ENCODE peak calls at places on chromosomes 5 and 9, in four cellular contexts. B, W, C and U are unnamed samples.

GRCh38 chr5:129500101-129500500 is 40.0 kb downstream of the ADAMTS19 start:
- DNase-seq in C (no peak), B (no peak), W (no peak), U (no peak)

GRCh38 chr9:99593621-99594020 is 228.1 kb upstream of the NR4A3 start:
- DNase-seq in W (peak; percentile 17), B (no peak), C (no peak), U (peak; percentile 20)

GRCh38 chr9:117825609-117826347 is 121.6 kb downstream of the TLR4 start:
- DNase-seq in W (no peak), B (no peak), C (no peak), U (peak; percentile 67)

GRCh38 chr9:108331596-108331995 is 524.2 kb downstream of the ACTL7B start:
- DNase-seq in B (no peak), W (no peak), C (no peak), U (no peak)

GRCh38 chr5:149641000-149641576 is 59.8 kb downstream of the ARHGEF37 start:
- DNase-seq in B (peak; percentile 93), C (peak; percentile 55), W (no peak), U (no peak)

GRCh38 chr5:138594305-138595058 is 19.3 kb upstream of the HSPA9 start:
- DNase-seq in W (no peak), C (no peak), B (no peak), U (no peak)

GRCh38 chr9:123555612-123556011 is 199.6 kb downstream of the CRB2 start:
- DNase-seq in B (no peak), W (no peak), C (no peak), U (no peak)

GRCh38 chr9:108181444-108181843 is 674.3 kb downstream of the ACTL7B start:
- DNase-seq in B (no peak), C (no peak), W (no peak), U (no peak)

GRCh38 chr5:122180863-122181519 is 51.6 kb downstream of the ZNF474 start:
- DNase-seq in W (no peak), B (peak; percentile 89), C (peak; percentile 80), U (no peak)

GRCh38 chr5:61728287-61728686 is 396.2 kb downstream of the ZSWIM6 start:
- DNase-seq in C (no peak), W (no peak), B (no peak), U (no peak)

GRCh38 chr5:160548949-160549665 is 127.5 kb downstream of the PTTG1 start:
- DNase-seq in C (peak; percentile 7), B (peak; percentile 41), W (no peak), U (no peak)

GRCh38 chr5:154038604-154039457 is at the start of the genes FAM114A2 and MFAP3:
- DNase-seq in B (peak; percentile 80), W (peak; percentile 63), C (peak; percentile 88), U (peak; percentile 82)